ENCODE peak calls at places on chromosome 15, in five cellular contexts. F, E, T, H and K are unnamed samples.
A peak's percentile ranks its signal among the peaks of the same experiment; 100 is the strongest.

GRCh38 chr15:31528846-31529245 is 202.2 kb downstream of the KLF13 start:
- DNase-seq in F (no peak), E (no peak), T (no peak), H (no peak), K (no peak)

GRCh38 chr15:56327721-56328502 is 37.3 kb upstream of the TEX9 start:
- DNase-seq in F (no peak), E (no peak), T (no peak), H (no peak), K (no peak)

GRCh38 chr15:85048430-85048829 is 66.8 kb downstream of the PDE8A start:
- DNase-seq in F (peak; percentile 64), E (no peak), T (no peak), H (no peak), K (no peak)

GRCh38 chr15:85706779-85707518 is 87.8 kb downstream of the KLHL25 start:
- DNase-seq in F (peak; percentile 36), E (no peak), T (no peak), H (no peak), K (peak; percentile 90)

GRCh38 chr15:92326236-92326635 is 67.4 kb upstream of the ST8SIA2 start:
- DNase-seq in F (no peak), E (no peak), T (no peak), H (no peak), K (no peak)

GRCh38 chr15:79466488-79466887 is 34.4 kb downstream of the MINAR1 start:
- DNase-seq in F (no peak), E (no peak), T (no peak), H (no peak), K (no peak)

GRCh38 chr15:59191855-59192237 is 14.8 kb upstream of the LDHAL6B start:
- DNase-seq in F (peak; percentile 96), E (no peak), T (no peak), H (no peak), K (no peak)

GRCh38 chr15:73972984-73973682 is 19.0 kb downstream of the STOML1 start:
- DNase-seq in F (peak; percentile 73), E (peak; percentile 93), T (peak; percentile 84), H (peak; percentile 79), K (no peak)

GRCh38 chr15:99956022-99956775 is 223.0 kb upstream of the LYSMD4 start:
- DNase-seq in F (no peak), E (no peak), T (no peak), H (no peak), K (no peak)

GRCh38 chr15:101431301-101431700 is 58.2 kb downstream of the PCSK6 start:
- DNase-seq in F (no peak), E (no peak), T (no peak), H (no peak), K (no peak)

GRCh38 chr15:81292516-81293001 is 31.4 kb downstream of the STARD5 start:
- DNase-seq in F (no peak), E (no peak), T (no peak), H (no peak), K (peak; percentile 74)

GRCh38 chr15:56917652-56918045 is 795 bp upstream of the TCF12 start:
- DNase-seq in F (no peak), E (no peak), T (no peak), H (no peak), K (no peak)

GRCh38 chr15:53987480-53987879 is 9.2 kb downstream of the UNC13C start:
- DNase-seq in F (no peak), E (no peak), T (no peak), H (no peak), K (no peak)

GRCh38 chr15:64740361-64741170 is 34.8 kb downstream of the RBPMS2 start:
- DNase-seq in F (peak; percentile 77), E (peak; percentile 42), T (peak; percentile 44), H (peak; percentile 26), K (no peak)

GRCh38 chr15:38879909-38880471 is 315.4 kb upstream of the RASGRP1 start:
- DNase-seq in F (peak; percentile 55), E (no peak), T (no peak), H (no peak), K (no peak)

GRCh38 chr15:91948001-91948608 is 94.6 kb downstream of the SLCO3A1 start:
- DNase-seq in F (peak; percentile 73), E (no peak), T (no peak), H (no peak), K (no peak)

GRCh38 chr15:36156855-36157521 is 422.4 kb upstream of the CDIN1 start:
- DNase-seq in F (peak; percentile 56), E (no peak), T (no peak), H (peak; percentile 23), K (no peak)

GRCh38 chr15:48493084-48493762 is 152.3 kb downstream of the FBN1 start:
- DNase-seq in F (peak; percentile 95), E (no peak), T (no peak), H (no peak), K (no peak)

GRCh38 chr15:80970018-80970657 is 19.5 kb downstream of the MESD start:
- DNase-seq in F (peak; percentile 54), E (peak; percentile 70), T (peak; percentile 69), H (peak; percentile 35), K (no peak)

GRCh38 chr15:93716615-93717221 is 514.6 kb upstream of the MCTP2 start:
- DNase-seq in F (no peak), E (no peak), T (no peak), H (no peak), K (no peak)

GRCh38 chr15:78205856-78206255 is 28.5 kb downstream of the ACSBG1 start:
- DNase-seq in F (no peak), E (no peak), T (no peak), H (no peak), K (no peak)

GRCh38 chr15:40034186-40034946 is 4.6 kb downstream of the SRP14 start:
- DNase-seq in F (no peak), E (no peak), T (no peak), H (no peak), K (no peak)

GRCh38 chr15:52794665-52795463 is 4.7 kb upstream of the ONECUT1 start:
- DNase-seq in F (no peak), E (no peak), T (no peak), H (no peak), K (no peak)

GRCh38 chr15:90947577-90948357 is 6.9 kb upstream of the RCCD1 start:
- DNase-seq in F (no peak), E (no peak), T (no peak), H (no peak), K (no peak)

GRCh38 chr15:52261498-52262242 is 33.9 kb downstream of the MYO5C start:
- DNase-seq in F (peak; percentile 77), E (peak; percentile 81), T (no peak), H (no peak), K (peak; percentile 86)

GRCh38 chr15:61182955-61183354 is 46.1 kb downstream of the RORA start:
- DNase-seq in F (no peak), E (no peak), T (no peak), H (no peak), K (no peak)
- TF ChIP-seq MXI1 in F (no peak), E (no peak), T (no peak), H (no peak), K (no peak)

GRCh38 chr15:29458361-29458760 is 188.7 kb upstream of the NSMCE3 start:
- DNase-seq in F (no peak), E (no peak), T (no peak), H (no peak), K (no peak)

GRCh38 chr15:29465816-29466215 is 196.2 kb upstream of the NSMCE3 start:
- DNase-seq in F (no peak), E (no peak), T (no peak), H (no peak), K (no peak)

GRCh38 chr15:29457729-29458128 is 188.1 kb upstream of the NSMCE3 start:
- DNase-seq in F (no peak), E (no peak), T (no peak), H (no peak), K (no peak)

GRCh38 chr15:29465196-29465595 is 195.6 kb upstream of the NSMCE3 start:
- DNase-seq in F (no peak), E (no peak), T (no peak), H (no peak), K (no peak)

GRCh38 chr15:29461877-29462276 is 192.3 kb upstream of the NSMCE3 start:
- DNase-seq in F (no peak), E (no peak), T (no peak), H (no peak), K (no peak)
- TF ChIP-seq MXI1 in F (no peak), E (no peak), T (no peak), H (no peak), K (no peak)

DNA sequence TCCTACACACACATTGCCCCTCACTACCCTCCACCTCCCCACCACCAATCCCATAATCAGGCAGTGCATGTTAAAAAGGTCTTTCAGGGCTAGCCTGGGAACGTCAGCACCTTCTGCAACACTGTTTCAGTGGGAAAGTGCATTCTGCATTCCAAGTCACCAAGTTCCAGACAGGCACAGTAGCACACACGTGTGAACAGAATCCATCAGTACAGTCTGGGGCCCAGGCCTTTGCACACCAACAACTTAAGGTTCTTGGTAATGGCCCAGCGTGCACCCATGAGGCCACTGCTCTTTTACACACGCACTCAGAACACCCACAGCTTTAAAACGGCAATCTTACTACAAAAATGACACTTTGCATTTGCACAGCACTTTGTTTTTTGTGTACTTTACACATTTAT is 1.2 kb downstream of the ANXA2 start:
- DNase-seq in F (no peak), E (no peak), T (no peak), H (no peak), K (no peak)
- TF ChIP-seq MXI1 in F (no peak), E (no peak), T (no peak), H (no peak), K (no peak)

GRCh38 chr15:76341366-76342045 is 4.9 kb downstream of the ISL2 start:
- DNase-seq in F (no peak), E (peak; percentile 19), T (no peak), H (no peak), K (no peak)
- TF ChIP-seq MXI1 in F (no peak), E (no peak), T (no peak), H (no peak), K (no peak)

DNA sequence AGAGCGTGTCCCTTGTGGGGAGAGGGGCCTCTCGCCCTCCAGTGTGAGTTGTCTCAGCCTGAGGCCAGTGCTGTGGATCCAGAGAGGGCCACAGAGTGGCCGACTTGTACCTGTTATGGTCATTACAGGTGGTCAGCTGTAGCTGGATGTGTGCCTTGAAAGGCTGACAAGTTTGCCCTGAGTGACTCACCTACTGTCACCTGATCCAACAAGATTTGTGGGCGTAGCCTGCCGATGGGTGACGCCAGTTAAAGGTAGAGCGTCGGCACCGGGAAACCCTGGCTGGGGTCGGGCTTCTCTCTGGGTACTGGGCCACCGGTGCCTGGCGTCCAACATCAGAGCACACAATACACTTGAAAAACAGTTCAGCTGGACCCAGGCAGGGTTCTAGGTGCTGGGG is 2.8 kb upstream of the ISG20 start:
- DNase-seq in F (no peak), E (no peak), T (no peak), H (no peak), K (no peak)
- TF ChIP-seq MXI1 in F (no peak), E (no peak), T (no peak), H (no peak), K (no peak)

GRCh38 chr15:70309035-70309434 is 211.3 kb upstream of the TLE3 start:
- DNase-seq in F (no peak), E (no peak), T (no peak), H (no peak), K (no peak)

GRCh38 chr15:70311821-70312220 is 214.1 kb upstream of the TLE3 start:
- DNase-seq in F (no peak), E (no peak), T (no peak), H (no peak), K (no peak)

GRCh38 chr15:70306582-70306981 is 208.9 kb upstream of the TLE3 start:
- DNase-seq in F (no peak), E (no peak), T (no peak), H (no peak), K (no peak)

GRCh38 chr15:70309716-70310115 is 212.0 kb upstream of the TLE3 start:
- DNase-seq in F (no peak), E (no peak), T (no peak), H (no peak), K (no peak)

GRCh38 chr15:70308011-70308761 is 210.5 kb upstream of the TLE3 start:
- DNase-seq in F (no peak), E (no peak), T (no peak), H (no peak), K (peak; percentile 47)
- TF ChIP-seq MXI1 in F (no peak), E (no peak), T (no peak), H (no peak), K (no peak)